ENCODE peak calls at places on chromosomes 11 and 22, in ten cellular contexts. B, W, I, Z, O, G, J, T, N and X are unnamed samples.
A peak's percentile ranks its signal among the peaks of the same experiment; 100 is the strongest.

GRCh38 chr11:78961938-78962701 is 387.5 kb upstream of the NARS2 start:
- DNase-seq in B (no peak), W (peak; percentile 27), I (peak; percentile 23), Z (no peak), O (peak; percentile 92), G (peak; percentile 93), J (peak; percentile 28), T (peak; percentile 22), N (no peak), X (peak; percentile 18)

GRCh38 chr11:2769409-2769778 is 69.6 kb upstream of the KCNQ1OT1 start:
- DNase-seq in B (no peak), W (no peak), I (no peak), Z (no peak), O (no peak), G (no peak), J (no peak), T (no peak), N (no peak), X (no peak)

GRCh38 chr11:6576471-6577373 is 26.7 kb downstream of the RRP8 start:
- DNase-seq in B (peak; percentile 52), W (no peak), I (peak; percentile 85), Z (no peak), O (no peak), G (no peak), J (no peak), T (peak; percentile 11), N (no peak), X (no peak)

GRCh38 chr11:2446590-2447252 is 1.9 kb downstream of the KCNQ1 start:
- DNase-seq in B (no peak), W (no peak), I (no peak), Z (peak; percentile 54), O (no peak), G (peak; percentile 8), J (no peak), T (no peak), N (no peak), X (no peak)

GRCh38 chr11:8833568-8834275 is 77.3 kb upstream of the AKIP1 start:
- DNase-seq in B (no peak), W (no peak), I (no peak), Z (no peak), O (no peak), G (no peak), J (peak; percentile 66), T (no peak), N (no peak), X (no peak)

GRCh38 chr11:94820480-94820879 is 52.3 kb downstream of the AMOTL1 start:
- DNase-seq in B (no peak), W (no peak), I (no peak), Z (no peak), O (no peak), G (no peak), J (no peak), T (no peak), N (no peak), X (no peak)

GRCh38 chr11:73866586-73866996 is 10.1 kb downstream of the COA4 start:
- DNase-seq in B (peak; percentile 56), W (no peak), I (no peak), Z (no peak), O (no peak), G (no peak), J (peak; percentile 83), T (no peak), N (peak; percentile 36), X (peak; percentile 62)

GRCh38 chr22:44667829-44668189 is 34.2 kb upstream of the PRR5 start:
- DNase-seq in B (no peak), W (no peak), I (no peak), Z (peak; percentile 78), O (no peak), G (no peak), J (no peak), T (no peak), N (no peak), X (no peak)